ENCODE peak calls at places on chromosomes 13 and 19, in seven cellular contexts. T, V, M, X, A, G and F are unnamed samples. For H3K36me3, the result is how much of the 10 kb centered on the place peaks cover.

GRCh38 chr13:53112522-53112921 is 83.9 kb downstream of the OLFM4 start:
- DNase-seq in G (no peak), M (no peak), X (no peak), V (no peak), T (no peak), A (no peak), F (no peak)

GRCh38 chr13:74696148-74696922 is 562.1 kb upstream of the KLF12 start:
- DNase-seq in M (no peak), G (no peak), V (no peak), X (no peak), T (no peak), A (no peak), F (no peak)

GRCh38 chr19:14361824-14362223 is 19.4 kb upstream of the ADGRE5 start:
- DNase-seq in G (no peak), V (no peak), X (no peak), T (peak), A (no peak), M (no peak), F (no peak)

GRCh38 chr13:27636624-27637288 is 15.1 kb downstream of the POLR1D start:
- DNase-seq in X (no peak), V (no peak), T (no peak), G (peak), A (no peak), M (no peak), F (no peak)

GRCh38 chr13:38763446-38764381 is 76.8 kb downstream of the FREM2 start:
- DNase-seq in X (peak), A (peak), M (peak), V (peak), T (peak), G (peak), F (peak)

GRCh38 chr19:46787331-46788100 is 878 bp downstream of the SLC1A5 start:
- DNase-seq in V (peak), X (peak), T (peak), A (peak), G (peak), M (peak), F (no peak)

GRCh38 chr13:47310376-47310775 is 413.5 kb upstream of the HTR2A start:
- DNase-seq in T (peak), V (no peak), G (no peak), M (no peak), A (no peak), X (no peak), F (no peak)

GRCh38 chr13:52615817-52616216 is 26.4 kb upstream of the HNRNPA1L2 start:
- DNase-seq in X (no peak), T (no peak), V (no peak), G (no peak), M (no peak), A (no peak), F (no peak)

GRCh38 chr19:19269952-19270694 is 3.0 kb downstream of the TM6SF2 start:
- DNase-seq in M (peak), X (no peak), G (no peak), V (no peak), T (peak), A (no peak), F (no peak)

GRCh38 chr19:31154021-31154420 is 195.2 kb downstream of the TSHZ3 start:
- DNase-seq in V (peak), T (no peak), X (peak), G (peak), A (no peak), M (no peak), F (peak)

GRCh38 chr19:42480335-42481095 is 37.8 kb upstream of the CXCL17 start:
- DNase-seq in X (peak), V (peak), T (no peak), A (peak), G (peak), M (no peak), F (no peak)

GRCh38 chr19:45404557-45405434 is at the start of gene PPP1R13L:
- DNase-seq in G (peak), A (peak), X (peak), M (peak), T (peak), V (peak), F (peak)

GRCh38 chr13:53064721-53065120 is 36.1 kb downstream of the OLFM4 start:
- DNase-seq in A (peak), T (no peak), G (no peak), V (no peak), X (no peak), M (no peak), F (no peak)

GRCh38 chr19:46975918-46976782 is 43.5 kb upstream of the NPAS1 start:
- DNase-seq in V (peak), G (peak), X (peak), T (no peak), M (peak), A (peak), F (peak)

GRCh38 chr13:113002206-113002821 is 33.3 kb downstream of the MCF2L start:
- DNase-seq in X (no peak), M (peak), A (peak), V (no peak), G (no peak), T (peak), F (no peak)

GRCh38 chr19:29323046-29323971 is 110.4 kb upstream of the UQCRFS1 start:
- DNase-seq in V (no peak), T (no peak), G (no peak), A (no peak), M (no peak), X (no peak), F (no peak)

GRCh38 chr19:53864308-53864836 is 3.3 kb upstream of the MYADM start:
- DNase-seq in A (peak), V (no peak), M (peak), G (no peak), T (no peak), X (no peak), F (no peak)

GRCh38 chr13:98370806-98371553 is 193.9 kb upstream of the RNF113B start:
- DNase-seq in A (peak), M (no peak), X (peak), T (no peak), V (peak), G (peak), F (no peak)

GRCh38 chr19:47560999-47561398 is 11.9 kb downstream of the ZNF541 start:
- DNase-seq in V (no peak), G (no peak), M (peak), A (no peak), X (no peak), T (no peak), F (no peak)

GRCh38 chr13:73809561-73809960 is 324.6 kb downstream of the KLF12 start:
- DNase-seq in X (peak), G (peak), V (peak), M (no peak), A (no peak), T (no peak), F (peak)

GRCh38 chr19:48977061-48977460 is 12.0 kb downstream of the FTL start:
- DNase-seq in G (no peak), T (no peak), V (no peak), M (no peak), A (no peak), X (no peak), F (no peak)
- H3K36me3 ChIP-seq in G (under half), T (under half), V (under half), M (under half), A (under half), X (half or more), F (under half)

GRCh38 chr19:43741075-43741840 is 13.5 kb downstream of the SMG9 start:
- DNase-seq in A (no peak), G (no peak), V (no peak), T (no peak), M (no peak), X (no peak), F (no peak)
- H3K36me3 ChIP-seq in A (under half), G (half or more), V (half or more), T (half or more), M (under half), X (half or more), F (under half)

GRCh38 chr19:624433-625109 is 8.8 kb downstream of the POLRMT start:
- DNase-seq in V (no peak), A (no peak), T (no peak), G (no peak), M (no peak), X (no peak), F (no peak)
- H3K36me3 ChIP-seq in V (half or more), A (under half), T (half or more), G (under half), M (under half), X (under half), F (under half)

GRCh38 chr19:11105014-11105636 is 15.9 kb downstream of the LDLR start:
- DNase-seq in V (no peak), G (no peak), A (no peak), X (no peak), M (no peak), T (no peak), F (no peak)
- H3K36me3 ChIP-seq in V (half or more), G (half or more), A (under half), X (half or more), M (under half), T (half or more), F (under half)

GRCh38 chr19:4035582-4035981 is 28.0 kb downstream of the PIAS4 start:
- DNase-seq in T (no peak), M (no peak), A (no peak), V (no peak), X (no peak), G (peak), F (no peak)
- H3K36me3 ChIP-seq in T (half or more), M (under half), A (under half), V (under half), X (under half), G (half or more), F (under half)

DNA sequence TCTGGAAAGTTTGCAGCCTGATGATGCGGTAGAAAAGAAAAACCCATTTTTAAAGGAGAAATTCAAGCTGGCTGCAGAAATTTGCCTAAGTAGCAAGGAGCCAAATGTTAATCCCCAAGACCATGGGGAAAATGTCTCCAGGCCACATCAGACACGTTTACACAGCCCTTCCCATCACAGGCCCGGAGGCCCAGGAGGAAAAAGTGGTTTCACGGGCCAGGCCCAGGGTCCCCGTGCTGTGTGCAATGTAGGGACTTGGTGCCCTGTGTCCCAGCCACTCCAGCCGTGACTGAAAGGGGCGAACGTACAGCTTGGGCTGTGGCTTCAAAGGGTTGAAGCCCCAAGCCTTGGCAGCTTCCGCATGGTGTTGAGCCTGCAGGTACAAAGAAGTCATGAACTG is 35.9 kb downstream of the ZNF627 start:
- DNase-seq in X (no peak), M (no peak), V (no peak), G (no peak), T (no peak), A (no peak), F (no peak)
- H3K36me3 ChIP-seq in X (under half), M (under half), V (under half), G (under half), T (under half), A (under half), F (under half)

GRCh38 chr13:114061047-114061446 is 71.4 kb downstream of the RASA3 start:
- DNase-seq in V (no peak), T (no peak), A (no peak), X (no peak), M (no peak), G (no peak), F (no peak)
- H3K36me3 ChIP-seq in V (under half), T (under half), A (under half), X (under half), M (under half), G (under half), F (under half)

GRCh38 chr19:34364830-34365462 is at the start of gene GPI:
- DNase-seq in A (peak), M (peak), V (no peak), X (peak), T (peak), G (peak), F (no peak)

GRCh38 chr19:34365463-34366401 is 736 bp downstream of the GPI start:
- DNase-seq in X (peak), M (peak), T (peak), A (peak), G (peak), V (no peak), F (no peak)

GRCh38 chr19:34367424-34367957 is 2.5 kb downstream of the GPI start:
- DNase-seq in V (no peak), T (no peak), G (no peak), X (no peak), A (no peak), M (no peak), F (no peak)

GRCh38 chr19:34368338-34368737 is 3.3 kb downstream of the GPI start:
- DNase-seq in M (no peak), G (no peak), A (no peak), T (no peak), X (no peak), V (no peak), F (no peak)

GRCh38 chr19:34366670-34367423 is 1.9 kb downstream of the GPI start:
- DNase-seq in M (peak), A (no peak), G (peak), X (peak), V (peak), T (no peak), F (no peak)
- H3K36me3 ChIP-seq in M (under half), A (under half), G (under half), X (under half), V (under half), T (half or more), F (under half)